ENCODE peak calls at places on chromosomes 5 and 9, in nine cellular contexts. H is NCI-H524; C is posterior vena cava; P is CD8-positive, alpha-beta T cell; A is EL; O is ELF-1; M is AG09309; B is breast epithelium; D is activated CD4-positive, alpha-beta T cell treated with anti-CD3 and anti-CD28 coated beads for 48 hours. L is an unnamed sample.

GRCh38 chr5:177598477-177598876 is 1.5 kb upstream of the B4GALT7 start:
- DNase-seq in D (no peak), O (no peak), M (no peak), C (no peak), P (no peak), B (no peak), A (peak), H (no peak), L (no peak)

GRCh38 chr5:16693879-16694278 is 77.1 kb upstream of the RETREG1 start:
- DNase-seq in P (no peak), D (no peak), H (peak), C (no peak), A (no peak), M (no peak), O (no peak), B (no peak), L (no peak)

GRCh38 chr5:73796164-73797141 is 170.5 kb downstream of the ARHGEF28 start:
- DNase-seq in A (peak), P (no peak), M (peak), O (no peak), H (no peak), D (peak), C (no peak), B (no peak), L (peak)

GRCh38 chr9:121557581-121558422 is 58.2 kb upstream of the GGTA1 start:
- DNase-seq in C (peak), A (peak), M (peak), B (peak), D (peak), H (no peak), O (peak), P (no peak), L (peak)

GRCh38 chr9:90204128-90204838 is 438.3 kb downstream of the DIRAS2 start:
- DNase-seq in H (no peak), B (no peak), C (no peak), A (no peak), P (no peak), M (no peak), D (no peak), O (no peak), L (no peak)

GRCh38 chr5:64594601-64595518 is 89.0 kb downstream of the RGS7BP start:
- DNase-seq in P (no peak), O (peak), D (no peak), B (no peak), H (peak), M (no peak), C (no peak), A (no peak), L (no peak)

GRCh38 chr5:93583799-93584530 is 943 bp downstream of the NR2F1 start:
- DNase-seq in P (peak), M (no peak), B (no peak), H (peak), D (peak), O (peak), C (no peak), A (peak), L (no peak)

GRCh38 chr9:109245300-109245897 is 75.5 kb downstream of the EPB41L4B start:
- DNase-seq in B (no peak), O (no peak), M (no peak), C (no peak), D (no peak), P (no peak), H (no peak), A (no peak), L (no peak)

GRCh38 chr9:81877047-81877446 is 51.2 kb upstream of the SPATA31D4 start:
- DNase-seq in D (no peak), B (no peak), P (no peak), A (no peak), O (no peak), H (no peak), M (no peak), C (no peak), L (no peak)

GRCh38 chr5:15719784-15720183 is 219.8 kb downstream of the FBXL7 start:
- DNase-seq in H (peak), D (no peak), M (no peak), O (no peak), A (peak), P (no peak), C (no peak), B (no peak), L (no peak)

GRCh38 chr9:137077010-137077747 is at the start of gene UAP1L1:
- DNase-seq in H (peak), A (peak), P (peak), O (no peak), M (no peak), C (peak), D (peak), B (no peak), L (no peak)

GRCh38 chr5:73120222-73121108 is at the start of gene TMEM171:
- DNase-seq in C (peak), D (no peak), A (peak), O (peak), M (no peak), P (no peak), H (no peak), B (no peak), L (no peak)

GRCh38 chr5:55278778-55279177 is 28.7 kb downstream of the DHX29 start:
- DNase-seq in B (no peak), P (no peak), H (no peak), M (no peak), D (no peak), A (peak), O (no peak), C (no peak), L (peak)

GRCh38 chr9:127112056-127112455 is 10.4 kb downstream of the ANGPTL2 start:
- DNase-seq in A (no peak), M (no peak), B (no peak), O (peak), H (no peak), D (no peak), C (peak), P (no peak), L (no peak)

GRCh38 chr5:36416605-36417004 is 114.9 kb upstream of the RANBP3L start:
- DNase-seq in A (no peak), H (no peak), C (no peak), P (no peak), B (no peak), O (no peak), D (no peak), M (no peak), L (no peak)

GRCh38 chr5:31864015-31864414 is 225.1 kb downstream of the PDZD2 start:
- DNase-seq in C (no peak), A (no peak), P (no peak), B (no peak), H (peak), O (peak), D (no peak), M (no peak), L (no peak)

GRCh38 chr5:179302499-179303185 is 42.6 kb downstream of the ADAMTS2 start:
- DNase-seq in A (no peak), M (no peak), D (no peak), B (no peak), H (no peak), P (no peak), O (no peak), C (peak), L (no peak)

L was measured in skeletal muscle cell.